ENCODE peak calls at places on chromosomes 11 and 22, in six cellular contexts. C is cardiac muscle cell, S is Caco-2, F is astrocyte of the spinal cord, D is HCT116, N is GM23338. R is an unnamed sample.

GRCh38 chr11:128550261-128550821 is 37.0 kb downstream of the ETS1 start:
- DNase-seq in S (no peak), F (no peak), N (no peak), C (peak; percentile 52), D (no peak), R (no peak)

GRCh38 chr22:22948651-22949611 is 61.3 kb downstream of the IGLL5 start:
- DNase-seq in F (no peak), C (no peak), D (no peak), S (no peak), N (no peak), R (no peak)

GRCh38 chr22:17199131-17199731 is 20.0 kb downstream of the ADA2 start:
- DNase-seq in D (no peak), S (no peak), F (peak; percentile 49), N (peak; percentile 96), C (no peak), R (no peak)

GRCh38 chr11:16977136-16978020 is 36.8 kb downstream of the PLEKHA7 start:
- DNase-seq in F (no peak), C (peak; percentile 19), D (no peak), S (no peak), N (no peak), R (no peak)

GRCh38 chr11:25981998-25982397 is 349.9 kb upstream of the ANO3 start:
- DNase-seq in N (peak; percentile 75), C (peak; percentile 53), D (no peak), F (peak; percentile 71), S (no peak), R (peak; percentile 68)

GRCh38 chr11:907668-908067 is 2.9 kb downstream of the CHID1 start:
- DNase-seq in S (no peak), N (no peak), F (no peak), D (no peak), C (no peak), R (no peak)

GRCh38 chr11:77049081-77049480 is 14.9 kb downstream of the B3GNT6 start:
- DNase-seq in N (no peak), C (no peak), F (no peak), S (no peak), D (no peak), R (no peak)

GRCh38 chr11:45662096-45662664 is 3.2 kb downstream of the CHST1 start:
- DNase-seq in D (no peak), F (no peak), C (no peak), N (no peak), S (no peak), R (no peak)

GRCh38 chr22:49178246-49179005 is 649.2 kb downstream of the BRD1 start:
- DNase-seq in C (no peak), S (no peak), D (no peak), F (no peak), N (no peak), R (no peak)

GRCh38 chr11:70099578-70100282 is 21.6 kb downstream of the ANO1 start:
- DNase-seq in C (no peak), N (no peak), S (no peak), F (peak; percentile 47), D (no peak), R (no peak)

GRCh38 chr11:15675683-15676082 is 561.0 kb downstream of the INSC start:
- DNase-seq in D (no peak), C (no peak), F (no peak), N (no peak), S (no peak), R (no peak)

GRCh38 chr22:11253000-11253511 is 4274.9 kb upstream of the OR11H1 start:
- DNase-seq in F (no peak), D (no peak), C (no peak), N (no peak), S (no peak), R (peak; percentile 1)

GRCh38 chr11:67285541-67286498 is 3.3 kb upstream of the ANKRD13D start:
- DNase-seq in N (no peak), C (no peak), S (no peak), D (no peak), F (no peak), R (no peak)

GRCh38 chr11:19712281-19713220 is at the start of gene NAV2:
- DNase-seq in N (peak; percentile 96), S (peak; percentile 91), F (peak; percentile 96), C (peak; percentile 96), D (peak; percentile 66), R (peak; percentile 91)

GRCh38 chr11:19713221-19714092 is 820 bp downstream of the NAV2 start:
- DNase-seq in N (peak; percentile 52), D (no peak), F (peak; percentile 8), S (no peak), C (peak; percentile 9), R (no peak)

GRCh38 chr11:19715373-19715772 is 2.7 kb downstream of the NAV2 start:
- DNase-seq in S (no peak), D (no peak), N (no peak), F (peak; percentile 69), C (no peak), R (peak; percentile 85)

GRCh38 chr11:19714387-19715363 is 2.0 kb downstream of the NAV2 start:
- DNase-seq in N (peak; percentile 65), C (peak; percentile 55), F (peak; percentile 51), S (no peak), D (no peak), R (peak; percentile 67)

DNA sequence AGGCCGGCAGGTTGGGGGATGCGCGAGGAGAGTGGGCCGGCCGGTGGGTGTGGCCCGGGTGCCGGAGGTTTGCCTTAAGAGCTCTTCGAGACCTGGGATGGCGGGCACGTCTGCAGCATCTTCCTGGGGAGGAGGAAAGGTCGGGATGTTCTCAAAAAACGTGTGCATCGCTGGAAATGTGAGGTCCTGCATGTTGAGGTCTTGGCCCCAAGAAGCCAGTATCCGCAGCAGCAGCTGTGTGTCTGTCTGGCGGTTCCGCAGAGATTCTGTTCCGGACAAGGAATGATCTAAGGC is 1.4 kb downstream of the NAV2 start:
- DNase-seq in N (peak; percentile 54), S (no peak), F (peak; percentile 28), D (no peak), C (no peak), R (peak; percentile 16)
- H3K4me3 ChIP-seq in N (peak overlapping the region; percentile 71), S (no peak overlapping the region), F (peak overlapping the region; percentile 86), D (no peak overlapping the region), C (no peak overlapping the region), R (peak overlapping the region; percentile 90)

DNA sequence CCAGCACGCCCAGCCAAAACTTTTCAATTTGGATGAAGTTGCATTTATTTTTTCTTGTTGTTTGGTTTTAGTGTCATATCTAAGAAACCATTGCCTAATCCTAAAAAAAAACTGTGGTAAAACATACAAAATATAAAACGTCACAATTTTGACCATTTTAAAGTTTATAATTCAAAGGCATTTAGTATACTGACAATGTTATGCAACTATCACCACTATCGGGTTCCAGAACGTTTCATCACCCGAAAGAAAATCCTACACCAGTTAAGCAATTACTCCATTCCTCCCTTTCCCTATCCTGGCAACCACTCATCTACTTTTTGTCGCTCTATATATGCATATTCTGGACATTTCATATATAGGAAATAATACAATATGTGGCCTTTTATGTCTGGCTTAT is 30.5 kb upstream of the PHOX2A start:
- DNase-seq in D (no peak), S (no peak), C (no peak), F (no peak), N (no peak), R (no peak)
- H3K4me3 ChIP-seq in D (no peak overlapping the region), S (no peak overlapping the region), C (no peak overlapping the region), F (no peak overlapping the region), N (no peak overlapping the region), R (no peak overlapping the region)

DNA sequence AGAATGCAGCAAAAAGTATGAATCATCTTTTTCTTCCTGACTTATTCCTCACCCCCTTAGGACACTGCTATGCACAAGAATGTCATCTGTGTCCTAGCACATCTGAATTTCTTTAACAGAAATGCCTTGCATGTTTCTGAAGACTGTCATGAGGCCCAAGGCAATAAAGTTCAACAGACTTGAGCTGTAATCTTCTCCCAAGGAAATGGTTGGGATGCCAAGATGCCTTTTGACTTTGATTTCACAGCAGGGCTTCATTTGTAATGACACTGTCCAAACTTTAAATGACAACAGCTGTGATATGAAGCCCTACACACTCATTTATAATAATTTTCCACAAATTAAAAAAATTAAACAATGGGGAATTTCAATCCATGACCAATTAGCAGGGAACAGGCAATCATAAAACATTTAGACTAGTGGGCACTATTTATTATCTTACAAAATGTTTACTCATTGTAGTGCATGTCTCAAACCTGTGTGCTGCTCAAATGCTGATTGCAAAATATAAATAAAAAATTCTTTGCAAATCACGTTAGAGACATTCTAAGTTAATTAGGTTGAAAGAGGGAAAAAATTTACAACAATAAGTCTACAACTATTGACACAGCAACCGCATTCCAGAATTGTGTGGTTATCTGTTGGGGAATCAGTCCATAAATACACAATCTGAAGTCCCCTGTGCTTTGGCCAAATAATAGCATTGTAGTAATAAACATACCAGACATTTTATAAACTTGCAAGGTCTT is 242.3 kb downstream of the SWAP70 start:
- DNase-seq in D (peak; percentile 67), N (peak; percentile 86), F (peak; percentile 87), C (no peak), S (peak; percentile 88), R (peak; percentile 95)
- H3K4me3 ChIP-seq in D (no peak overlapping the region), N (no peak overlapping the region), F (no peak overlapping the region), C (no peak overlapping the region), S (no peak overlapping the region), R (peak overlapping the region; percentile 1)

DNA sequence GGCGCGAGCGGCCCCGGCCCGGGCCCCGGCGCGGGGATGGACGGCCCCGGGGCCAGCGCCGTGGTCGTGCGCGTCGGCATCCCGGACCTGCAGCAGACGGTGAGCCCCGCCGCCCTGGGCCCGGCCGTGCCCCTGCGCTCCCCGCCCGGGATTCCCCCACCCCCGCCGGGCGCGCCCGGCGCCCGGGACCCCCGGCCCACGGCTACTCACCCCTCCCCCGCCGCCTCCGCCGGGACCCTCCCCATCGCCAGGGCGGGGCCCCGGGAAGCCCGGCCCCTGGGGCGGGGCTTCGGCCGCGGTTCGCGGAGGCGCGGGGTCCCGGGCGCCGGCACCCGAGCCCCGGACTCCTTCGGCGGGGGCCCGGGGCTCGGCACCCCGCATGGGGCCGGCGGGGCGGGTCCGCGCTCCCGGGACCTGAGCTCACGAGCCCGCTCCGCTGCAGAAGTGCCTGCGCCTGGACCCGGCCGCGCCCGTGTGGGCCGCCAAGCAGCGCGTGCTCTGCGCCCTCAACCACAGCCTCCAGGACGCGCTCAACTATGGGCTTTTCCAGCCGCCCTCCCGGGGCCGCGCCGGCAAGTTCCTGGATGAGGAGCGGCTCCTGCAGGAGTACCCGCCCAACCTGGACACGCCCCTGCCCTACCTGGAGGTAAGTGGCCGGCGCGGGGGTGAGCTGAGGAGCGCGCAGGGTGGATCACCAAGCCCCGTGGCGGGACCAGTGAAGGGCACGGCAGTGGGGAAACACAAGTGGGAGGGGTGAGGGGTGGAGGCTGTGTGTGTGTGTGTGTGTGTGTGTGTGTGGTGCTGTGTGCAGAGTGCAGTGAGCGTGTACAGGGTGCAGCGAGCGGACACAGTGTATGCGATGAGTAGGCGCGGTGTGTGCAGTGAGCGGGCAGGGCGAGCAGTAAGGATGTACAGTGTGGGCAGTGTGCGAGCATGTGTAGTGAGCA is 2.3 kb downstream of the SHANK3 start:
- DNase-seq in C (peak; percentile 73), S (peak; percentile 87), D (peak; percentile 61), F (no peak), N (peak; percentile 94), R (peak; percentile 73)
- H3K4me3 ChIP-seq in C (peak overlapping the region; percentile 55), S (peak overlapping the region; percentile 55), D (peak overlapping the region; percentile 56), F (peak overlapping the region; percentile 12), N (peak overlapping the region; percentile 61), R (peak overlapping the region; percentile 71)

GRCh38 chr11:74951241-74951640 is 2.2 kb downstream of the SPCS2 start:
- DNase-seq in C (no peak), F (no peak), N (no peak), S (no peak), D (no peak), R (no peak)
- H3K4me3 ChIP-seq in C (no peak overlapping the region), F (no peak overlapping the region), N (peak overlapping the region; percentile 94), S (no peak overlapping the region), D (no peak overlapping the region), R (peak overlapping the region; percentile 87)

DNA sequence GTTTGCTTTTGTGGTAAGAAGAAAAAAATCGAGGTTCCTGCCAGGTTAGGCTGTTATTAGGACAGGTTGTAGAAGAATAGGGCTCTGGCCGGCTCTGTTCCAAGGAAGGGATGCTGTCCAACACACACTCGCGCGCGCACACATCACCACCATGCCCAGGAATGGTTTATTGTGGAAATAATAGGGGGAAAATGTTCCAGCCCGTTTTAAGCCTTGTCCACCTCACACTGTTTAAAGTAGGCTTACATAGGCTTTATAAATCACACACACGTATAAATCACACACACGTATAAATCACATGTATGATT is 1.2 kb upstream of the ARHGAP20 start:
- DNase-seq in S (no peak), F (no peak), C (no peak), D (no peak), N (no peak), R (no peak)
- H3K4me3 ChIP-seq in S (no peak overlapping the region), F (no peak overlapping the region), C (no peak overlapping the region), D (no peak overlapping the region), N (peak overlapping the region; percentile 82), R (no peak overlapping the region)

R was measured in PC-3.